ENCODE peak calls at places on chromosome 13, in five cellular contexts. Q is anterior cingulate cortex; O is PC-3; S is T-helper 2 cell treated with Interferon-gamma antibody and Interleukin-4, amounts not matched to agents 5 μg/mL and 100 μg/mL, for 36 hours; I is stimulated activated CD8-positive, alpha-beta memory T cell treated with anti-CD3 and anti-CD28 coated beads, Interleukin-7, amount 100 ng/mL, for 1 hour. U is an unnamed sample.

GRCh38 chr13:52158629-52159158 is 703 bp downstream of the NEK3 start:
- DNase-seq in O (peak), Q (peak), I (no peak), S (no peak), U (peak)

GRCh38 chr13:33918199-33918932 is 100.4 kb downstream of the RFC3 start:
- DNase-seq in S (no peak), Q (no peak), O (peak), I (no peak), U (peak)

GRCh38 chr13:70527553-70527952 is 419.3 kb upstream of the KLHL1 start:
- DNase-seq in O (no peak), S (no peak), I (no peak), Q (no peak), U (no peak)

GRCh38 chr13:95588134-95588533 is 35.6 kb downstream of the CLDN10 start:
- DNase-seq in O (peak), Q (no peak), I (no peak), S (no peak), U (no peak)

GRCh38 chr13:97020689-97021240 is 26.5 kb upstream of the OXGR1 start:
- DNase-seq in Q (no peak), I (no peak), O (no peak), S (no peak), U (no peak)

GRCh38 chr13:24683833-24684599 is 3.8 kb downstream of the ATP12A start:
- DNase-seq in S (peak), O (peak), I (no peak), Q (peak), U (peak)

GRCh38 chr13:113963376-113963775 is 10.5 kb downstream of the C13orf46 start:
- DNase-seq in S (no peak), O (no peak), I (no peak), Q (no peak), U (no peak)

GRCh38 chr13:34719060-34719875 is 222.8 kb upstream of the NBEA start:
- DNase-seq in Q (no peak), I (no peak), O (no peak), S (no peak), U (peak)

GRCh38 chr13:41746259-41746658 is 214.7 kb downstream of the VWA8 start:
- DNase-seq in O (peak), Q (no peak), S (no peak), I (no peak), U (no peak)

GRCh38 chr13:94778986-94779385 is 66.6 kb upstream of the SOX21 start:
- DNase-seq in S (no peak), Q (no peak), O (no peak), I (no peak), U (no peak)

GRCh38 chr13:21639604-21640003 is 31.3 kb upstream of the FGF9 start:
- DNase-seq in O (no peak), S (no peak), Q (no peak), I (no peak), U (no peak)

GRCh38 chr13:91960947-91961346 is 562.5 kb downstream of the GPC5 start:
- DNase-seq in I (no peak), Q (no peak), S (no peak), O (no peak), U (no peak)

U was measured in endothelial cell of umbilical vein.